ENCODE peak calls at places on chromosome 3, in six cellular contexts. One of them, this sample, is unnamed.

GRCh38 chr3:150434263-150434662 is 26.2 kb downstream of the TSC22D2 start:
- DNase-seq in heart right ventricle: no peak
- DNase-seq in foreskin keratinocyte: no peak
- DNase-seq in naive thymus-derived CD8-positive, alpha-beta T cell: no peak
- DNase-seq in progenitor cell of endocrine pancreas: no peak
- DNase-seq in left ventricle myocardium superior: no peak
- DNase-seq in this sample: no peak

GRCh38 chr3:38755130-38755529 is 60.9 kb downstream of the SCN10A start:
- DNase-seq in naive thymus-derived CD8-positive, alpha-beta T cell: no peak
- DNase-seq in progenitor cell of endocrine pancreas: no peak
- DNase-seq in foreskin keratinocyte: no peak
- DNase-seq in left ventricle myocardium superior: no peak
- DNase-seq in heart right ventricle: no peak
- DNase-seq in this sample: no peak

GRCh38 chr3:179544981-179545645 is 17.6 kb upstream of the ACTL6A start:
- DNase-seq in foreskin keratinocyte: peak
- DNase-seq in naive thymus-derived CD8-positive, alpha-beta T cell: no peak
- DNase-seq in heart right ventricle: no peak
- DNase-seq in left ventricle myocardium superior: no peak
- DNase-seq in progenitor cell of endocrine pancreas: no peak
- DNase-seq in this sample: no peak

GRCh38 chr3:127867986-127868385 is 45.7 kb upstream of the MGLL start:
- DNase-seq in left ventricle myocardium superior: no peak
- DNase-seq in progenitor cell of endocrine pancreas: no peak
- DNase-seq in heart right ventricle: no peak
- DNase-seq in foreskin keratinocyte: no peak
- DNase-seq in naive thymus-derived CD8-positive, alpha-beta T cell: no peak
- DNase-seq in this sample: no peak

GRCh38 chr3:129233538-129233937 is 15.9 kb upstream of the COPG1 start:
- DNase-seq in left ventricle myocardium superior: no peak
- DNase-seq in naive thymus-derived CD8-positive, alpha-beta T cell: no peak
- DNase-seq in heart right ventricle: peak
- DNase-seq in progenitor cell of endocrine pancreas: no peak
- DNase-seq in foreskin keratinocyte: no peak
- DNase-seq in this sample: peak

GRCh38 chr3:184560992-184561328 is 625 bp upstream of the EPHB3 start:
- DNase-seq in progenitor cell of endocrine pancreas: no peak
- DNase-seq in naive thymus-derived CD8-positive, alpha-beta T cell: no peak
- DNase-seq in heart right ventricle: no peak
- DNase-seq in foreskin keratinocyte: no peak
- DNase-seq in left ventricle myocardium superior: no peak
- DNase-seq in this sample: no peak

GRCh38 chr3:194905696-194906095 is 220.0 kb downstream of the FAM43A start:
- DNase-seq in progenitor cell of endocrine pancreas: no peak
- DNase-seq in left ventricle myocardium superior: no peak
- DNase-seq in foreskin keratinocyte: no peak
- DNase-seq in naive thymus-derived CD8-positive, alpha-beta T cell: no peak
- DNase-seq in heart right ventricle: no peak
- DNase-seq in this sample: no peak

GRCh38 chr3:72319202-72320095 is 528.8 kb downstream of the SHQ1 start:
- DNase-seq in left ventricle myocardium superior: no peak
- DNase-seq in heart right ventricle: no peak
- DNase-seq in naive thymus-derived CD8-positive, alpha-beta T cell: no peak
- DNase-seq in foreskin keratinocyte: no peak
- DNase-seq in progenitor cell of endocrine pancreas: no peak
- DNase-seq in this sample: no peak

GRCh38 chr3:56781762-56782161 is 20.0 kb downstream of the ARHGEF3 start:
- DNase-seq in left ventricle myocardium superior: no peak
- DNase-seq in foreskin keratinocyte: no peak
- DNase-seq in progenitor cell of endocrine pancreas: no peak
- DNase-seq in heart right ventricle: no peak
- DNase-seq in naive thymus-derived CD8-positive, alpha-beta T cell: no peak
- DNase-seq in this sample: no peak

GRCh38 chr3:64612082-64612860 is 75.5 kb downstream of the ADAMTS9 start:
- DNase-seq in naive thymus-derived CD8-positive, alpha-beta T cell: no peak
- DNase-seq in foreskin keratinocyte: no peak
- DNase-seq in progenitor cell of endocrine pancreas: no peak
- DNase-seq in heart right ventricle: peak
- DNase-seq in left ventricle myocardium superior: peak
- DNase-seq in this sample: no peak

GRCh38 chr3:31544634-31545033 is 11.9 kb downstream of the STT3B start:
- DNase-seq in left ventricle myocardium superior: peak
- DNase-seq in progenitor cell of endocrine pancreas: no peak
- DNase-seq in naive thymus-derived CD8-positive, alpha-beta T cell: no peak
- DNase-seq in foreskin keratinocyte: no peak
- DNase-seq in heart right ventricle: no peak
- DNase-seq in this sample: peak

GRCh38 chr3:13069495-13069894 is 3.7 kb downstream of the IQSEC1 start:
- DNase-seq in naive thymus-derived CD8-positive, alpha-beta T cell: no peak
- DNase-seq in heart right ventricle: no peak
- DNase-seq in foreskin keratinocyte: no peak
- DNase-seq in left ventricle myocardium superior: no peak
- DNase-seq in progenitor cell of endocrine pancreas: no peak
- DNase-seq in this sample: no peak

GRCh38 chr3:183341545-183342288 is 86.7 kb downstream of the MCF2L2 start:
- DNase-seq in naive thymus-derived CD8-positive, alpha-beta T cell: no peak
- DNase-seq in left ventricle myocardium superior: no peak
- DNase-seq in progenitor cell of endocrine pancreas: no peak
- DNase-seq in foreskin keratinocyte: no peak
- DNase-seq in heart right ventricle: no peak
- DNase-seq in this sample: no peak

GRCh38 chr3:155244206-155244605 is 49.3 kb downstream of the STRIT1 start:
- DNase-seq in left ventricle myocardium superior: peak
- DNase-seq in foreskin keratinocyte: no peak
- DNase-seq in heart right ventricle: no peak
- DNase-seq in progenitor cell of endocrine pancreas: no peak
- DNase-seq in naive thymus-derived CD8-positive, alpha-beta T cell: no peak
- DNase-seq in this sample: no peak

GRCh38 chr3:21435871-21436270 is 315.1 kb downstream of the ZNF385D start:
- DNase-seq in progenitor cell of endocrine pancreas: no peak
- DNase-seq in left ventricle myocardium superior: no peak
- DNase-seq in heart right ventricle: peak
- DNase-seq in naive thymus-derived CD8-positive, alpha-beta T cell: no peak
- DNase-seq in foreskin keratinocyte: peak
- DNase-seq in this sample: no peak

GRCh38 chr3:195226900-195227447 is 44.0 kb downstream of the XXYLT1 start:
- DNase-seq in left ventricle myocardium superior: no peak
- DNase-seq in foreskin keratinocyte: no peak
- DNase-seq in progenitor cell of endocrine pancreas: no peak
- DNase-seq in heart right ventricle: no peak
- DNase-seq in naive thymus-derived CD8-positive, alpha-beta T cell: no peak
- DNase-seq in this sample: no peak

GRCh38 chr3:23991236-23992050 is 46.4 kb downstream of the NR1D2 start:
- DNase-seq in naive thymus-derived CD8-positive, alpha-beta T cell: no peak
- DNase-seq in progenitor cell of endocrine pancreas: no peak
- DNase-seq in foreskin keratinocyte: no peak
- DNase-seq in left ventricle myocardium superior: no peak
- DNase-seq in heart right ventricle: no peak
- DNase-seq in this sample: no peak

GRCh38 chr3:189334064-189334920 is 162.5 kb downstream of the TPRG1 start:
- DNase-seq in naive thymus-derived CD8-positive, alpha-beta T cell: no peak
- DNase-seq in foreskin keratinocyte: peak
- DNase-seq in progenitor cell of endocrine pancreas: no peak
- DNase-seq in heart right ventricle: no peak
- DNase-seq in left ventricle myocardium superior: no peak
- DNase-seq in this sample: no peak

GRCh38 chr3:88005066-88005465 is 53.7 kb downstream of the CGGBP1 start:
- DNase-seq in progenitor cell of endocrine pancreas: no peak
- DNase-seq in left ventricle myocardium superior: no peak
- DNase-seq in foreskin keratinocyte: no peak
- DNase-seq in naive thymus-derived CD8-positive, alpha-beta T cell: no peak
- DNase-seq in heart right ventricle: no peak
- DNase-seq in this sample: no peak

GRCh38 chr3:31077021-31077601 is 182.7 kb upstream of the GADL1 start:
- DNase-seq in naive thymus-derived CD8-positive, alpha-beta T cell: no peak
- DNase-seq in heart right ventricle: no peak
- DNase-seq in foreskin keratinocyte: peak
- DNase-seq in left ventricle myocardium superior: no peak
- DNase-seq in progenitor cell of endocrine pancreas: no peak
- DNase-seq in this sample: no peak

GRCh38 chr3:66822059-66823009 is 175.8 kb upstream of the KBTBD8 start:
- DNase-seq in foreskin keratinocyte: peak
- DNase-seq in left ventricle myocardium superior: peak
- DNase-seq in naive thymus-derived CD8-positive, alpha-beta T cell: peak
- DNase-seq in progenitor cell of endocrine pancreas: peak
- DNase-seq in heart right ventricle: peak
- DNase-seq in this sample: peak

GRCh38 chr3:180747805-180748361 is 68.6 kb upstream of the CCDC39 start:
- DNase-seq in naive thymus-derived CD8-positive, alpha-beta T cell: no peak
- DNase-seq in heart right ventricle: no peak
- DNase-seq in progenitor cell of endocrine pancreas: no peak
- DNase-seq in foreskin keratinocyte: no peak
- DNase-seq in left ventricle myocardium superior: no peak
- DNase-seq in this sample: no peak

GRCh38 chr3:8767667-8768363 is 1.6 kb downstream of the OXTR start:
- DNase-seq in foreskin keratinocyte: peak
- DNase-seq in left ventricle myocardium superior: peak
- DNase-seq in heart right ventricle: no peak
- DNase-seq in naive thymus-derived CD8-positive, alpha-beta T cell: no peak
- DNase-seq in progenitor cell of endocrine pancreas: peak
- DNase-seq in this sample: no peak

GRCh38 chr3:23810342-23811116 is 4.8 kb downstream of the UBE2E1 start:
- DNase-seq in heart right ventricle: peak
- DNase-seq in foreskin keratinocyte: no peak
- DNase-seq in progenitor cell of endocrine pancreas: peak
- DNase-seq in left ventricle myocardium superior: peak
- DNase-seq in naive thymus-derived CD8-positive, alpha-beta T cell: peak
- DNase-seq in this sample: peak

GRCh38 chr3:170057550-170057949 is 19.8 kb downstream of the GPR160 start:
- DNase-seq in heart right ventricle: no peak
- DNase-seq in left ventricle myocardium superior: peak
- DNase-seq in naive thymus-derived CD8-positive, alpha-beta T cell: no peak
- DNase-seq in foreskin keratinocyte: no peak
- DNase-seq in progenitor cell of endocrine pancreas: no peak
- DNase-seq in this sample: no peak

GRCh38 chr3:59408047-59408624 is 358.3 kb upstream of the CFAP20DC start:
- DNase-seq in naive thymus-derived CD8-positive, alpha-beta T cell: no peak
- DNase-seq in foreskin keratinocyte: no peak
- DNase-seq in heart right ventricle: no peak
- DNase-seq in progenitor cell of endocrine pancreas: no peak
- DNase-seq in left ventricle myocardium superior: no peak
- DNase-seq in this sample: no peak

GRCh38 chr3:67083277-67083676 is 85.2 kb downstream of the KBTBD8 start:
- DNase-seq in progenitor cell of endocrine pancreas: no peak
- DNase-seq in naive thymus-derived CD8-positive, alpha-beta T cell: no peak
- DNase-seq in left ventricle myocardium superior: no peak
- DNase-seq in heart right ventricle: no peak
- DNase-seq in foreskin keratinocyte: peak
- DNase-seq in this sample: no peak

GRCh38 chr3:180408654-180409053 is 193.3 kb upstream of the TTC14 start:
- DNase-seq in progenitor cell of endocrine pancreas: no peak
- DNase-seq in left ventricle myocardium superior: no peak
- DNase-seq in naive thymus-derived CD8-positive, alpha-beta T cell: no peak
- DNase-seq in foreskin keratinocyte: peak
- DNase-seq in heart right ventricle: no peak
- DNase-seq in this sample: no peak

GRCh38 chr3:48023377-48023776 is 7.2 kb upstream of the MAP4 start:
- DNase-seq in naive thymus-derived CD8-positive, alpha-beta T cell: no peak
- DNase-seq in foreskin keratinocyte: no peak
- DNase-seq in left ventricle myocardium superior: no peak
- DNase-seq in heart right ventricle: no peak
- DNase-seq in progenitor cell of endocrine pancreas: no peak
- DNase-seq in this sample: no peak

GRCh38 chr3:141305436-141305835 is 62.9 kb upstream of the ZBTB38 start:
- DNase-seq in left ventricle myocardium superior: no peak
- DNase-seq in progenitor cell of endocrine pancreas: no peak
- DNase-seq in foreskin keratinocyte: no peak
- DNase-seq in naive thymus-derived CD8-positive, alpha-beta T cell: no peak
- DNase-seq in heart right ventricle: no peak
- DNase-seq in this sample: no peak

This sample was measured in left ventricle myocardium inferior.